ENCODE peak calls at places on chromosomes 16 and 17, in five cellular contexts. Q, D, C, N and B are unnamed samples.

GRCh38 chr17:82722341-82723013 is 6.0 kb downstream of the FN3KRP start:
- DNase-seq in Q (no peak), D (no peak), C (no peak), N (no peak), B (no peak)

GRCh38 chr17:31549121-31549524 is 157.6 kb downstream of the RAB11FIP4 start:
- DNase-seq in Q (no peak), D (no peak), C (no peak), N (no peak), B (no peak)

GRCh38 chr16:74651841-74652240 is 14.8 kb downstream of the RFWD3 start:
- DNase-seq in Q (no peak), D (no peak), C (no peak), N (no peak), B (peak)

GRCh38 chr17:77281904-77282367 is 141.2 kb downstream of the SEC14L1 start:
- DNase-seq in Q (no peak), D (no peak), C (no peak), N (no peak), B (no peak)

GRCh38 chr16:88784074-88784855 is 755 bp downstream of the PIEZO1 start:
- DNase-seq in Q (no peak), D (no peak), C (no peak), N (peak), B (peak)

GRCh38 chr16:2196162-2196980 is at the start of gene CASKIN1:
- DNase-seq in Q (no peak), D (no peak), C (no peak), N (no peak), B (no peak)

GRCh38 chr16:50323335-50324011 is 45.3 kb downstream of the BRD7 start:
- DNase-seq in Q (no peak), D (no peak), C (no peak), N (no peak), B (no peak)

GRCh38 chr17:51653902-51654301 is 393.6 kb downstream of the UTP18 start:
- DNase-seq in Q (no peak), D (peak), C (no peak), N (no peak), B (no peak)

GRCh38 chr16:25785361-25785760 is 93.6 kb downstream of the HS3ST4 start:
- DNase-seq in Q (no peak), D (no peak), C (no peak), N (no peak), B (peak)

GRCh38 chr16:50696575-50697420 is 3.4 kb downstream of the NOD2 start:
- DNase-seq in Q (no peak), D (peak), C (no peak), N (no peak), B (peak)

GRCh38 chr17:68197091-68197996 is 50.5 kb upstream of the AMZ2 start:
- DNase-seq in Q (no peak), D (no peak), C (no peak), N (no peak), B (no peak)

GRCh38 chr16:83995756-83996155 is 27.7 kb downstream of the NECAB2 start:
- DNase-seq in Q (no peak), D (no peak), C (no peak), N (no peak), B (no peak)

GRCh38 chr17:67492824-67493490 is 115.9 kb downstream of the PITPNC1 start:
- DNase-seq in Q (no peak), D (no peak), C (no peak), N (no peak), B (no peak)

GRCh38 chr17:50421308-50422031 is 4.5 kb upstream of the ACSF2 start:
- DNase-seq in Q (no peak), D (no peak), C (no peak), N (no peak), B (no peak)

GRCh38 chr17:78276499-78276898 is 45.1 kb downstream of the TMEM235 start:
- DNase-seq in Q (no peak), D (no peak), C (no peak), N (no peak), B (no peak)

GRCh38 chr17:47301161-47301560 is 22.6 kb upstream of the EFCAB13 start:
- DNase-seq in Q (no peak), D (no peak), C (no peak), N (no peak), B (no peak)

GRCh38 chr16:58938856-58939255 is 204.7 kb upstream of the GOT2 start:
- DNase-seq in Q (no peak), D (no peak), C (no peak), N (no peak), B (no peak)

GRCh38 chr17:45793999-45794540 is 9.9 kb downstream of the CRHR1 start:
- DNase-seq in Q (no peak), D (no peak), C (no peak), N (no peak), B (no peak)

GRCh38 chr17:44362479-44362963 is 1.1 kb downstream of the FAM171A2 start:
- DNase-seq in Q (no peak), D (no peak), C (no peak), N (no peak), B (no peak)

GRCh38 chr17:46853896-46854444 is 2.6 kb downstream of the WNT9B start:
- DNase-seq in Q (no peak), D (peak), C (no peak), N (no peak), B (peak)

GRCh38 chr17:79946352-79947231 is 89.1 kb downstream of the TBC1D16 start:
- DNase-seq in Q (no peak), D (no peak), C (no peak), N (no peak), B (no peak)

GRCh38 chr17:79919164-79919585 is 79.9 kb upstream of the CBX4 start:
- DNase-seq in Q (no peak), D (peak), C (no peak), N (no peak), B (peak)

GRCh38 chr16:1983544-1984346 is at the start of gene GFER:
- DNase-seq in Q (peak), D (peak), C (peak), N (peak), B (peak)

GRCh38 chr17:29369831-29370735 is 20.1 kb upstream of the TAOK1 start:
- DNase-seq in Q (peak), D (peak), C (peak), N (peak), B (peak)

GRCh38 chr16:31487076-31487719 is 4.3 kb downstream of the SLC5A2 start:
- DNase-seq in Q (no peak), D (no peak), C (no peak), N (no peak), B (no peak)

GRCh38 chr17:39632153-39632941 is 4.6 kb upstream of the STARD3 start:
- DNase-seq in Q (no peak), D (no peak), C (no peak), N (no peak), B (no peak)

GRCh38 chr17:30808785-30809286 is 15.7 kb downstream of the CRLF3 start:
- DNase-seq in Q (no peak), D (no peak), C (no peak), N (no peak), B (no peak)